ENCODE peak calls at places on chromosomes 2 and 18, in six cellular contexts. I is endothelial cell, B is right lobe of liver, L is HFFc6, J is AG10803, P is A549. V is an unnamed sample.

GRCh38 chr2:47652041-47652713 is 130.8 kb upstream of the MSH6 start:
- DNase-seq in L (no peak), P (no peak), B (no peak), I (no peak), J (no peak), V (no peak)

GRCh38 chr2:24363306-24363705 is 3.0 kb upstream of the ITSN2 start:
- DNase-seq in B (no peak), J (no peak), L (no peak), P (no peak), I (no peak), V (no peak)

GRCh38 chr18:3217930-3218647 is 1.7 kb downstream of the MYOM1 start:
- DNase-seq in I (no peak), L (no peak), P (peak), J (no peak), B (no peak), V (no peak)

GRCh38 chr2:17821080-17821479 is 4.8 kb downstream of the MSGN1 start:
- DNase-seq in J (no peak), L (no peak), I (no peak), B (no peak), P (no peak), V (no peak)

GRCh38 chr2:175950512-175950911 is 51.6 kb downstream of the LNPK start:
- DNase-seq in I (no peak), J (no peak), P (no peak), B (no peak), L (no peak), V (no peak)

GRCh38 chr2:128442891-128443302 is 124.2 kb upstream of the HS6ST1 start:
- DNase-seq in P (no peak), J (no peak), B (peak), I (peak), L (no peak), V (no peak)

GRCh38 chr18:74139888-74140287 is 7.7 kb downstream of the FBXO15 start:
- DNase-seq in J (peak), P (no peak), I (no peak), L (peak), B (no peak), V (peak)

GRCh38 chr2:68811364-68811763 is 59.8 kb downstream of the BMP10 start:
- DNase-seq in I (no peak), B (peak), P (no peak), J (no peak), L (no peak), V (no peak)

GRCh38 chr2:158647832-158648231 is 147.3 kb upstream of the DAPL1 start:
- DNase-seq in P (no peak), B (no peak), I (no peak), L (no peak), J (no peak), V (no peak)

GRCh38 chr2:240467149-240467642 is 31.7 kb downstream of the GPC1 start:
- DNase-seq in I (no peak), P (no peak), J (no peak), L (no peak), B (peak), V (no peak)

GRCh38 chr2:40213071-40213470 is 238.8 kb downstream of the SLC8A1 start:
- DNase-seq in I (no peak), B (no peak), L (peak), J (peak), P (no peak), V (no peak)

GRCh38 chr2:81528852-81529480 is 1224.4 kb upstream of the LRRTM1 start:
- DNase-seq in I (no peak), J (no peak), B (no peak), P (no peak), L (no peak), V (no peak)

GRCh38 chr2:81523344-81523743 is 1218.8 kb upstream of the LRRTM1 start:
- DNase-seq in B (no peak), L (no peak), I (no peak), J (no peak), P (no peak), V (no peak)
- TF ChIP-seq CTCF in B (no peak), L (no peak), I (no peak), J (no peak), P (no peak), V (no peak)

GRCh38 chr18:30982285-30982992 is 60.1 kb downstream of the DSC3 start:
- DNase-seq in B (no peak), L (no peak), P (no peak), J (no peak), I (no peak), V (no peak)
- TF ChIP-seq CTCF in B (no peak), L (no peak), P (no peak), J (no peak), I (no peak), V (no peak)

DNA sequence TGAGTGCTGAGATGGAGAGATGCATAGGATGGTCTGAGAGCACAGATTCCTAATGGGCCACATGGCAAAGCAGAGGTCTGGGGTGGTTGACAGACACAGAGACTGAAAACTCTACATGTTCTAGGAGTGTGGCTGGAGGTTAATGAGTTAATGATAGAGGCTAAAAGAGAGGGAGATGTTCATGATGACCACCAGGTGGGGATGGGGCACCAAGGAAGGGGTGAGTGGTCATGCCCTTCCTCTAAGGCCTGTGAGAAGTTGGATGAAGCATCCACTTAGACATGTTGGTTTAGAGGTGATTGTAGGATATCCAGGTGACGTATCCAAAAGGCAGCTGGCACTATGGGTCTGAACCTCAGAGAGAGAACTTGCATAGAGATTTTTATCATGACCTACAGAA is 102.1 kb downstream of the LRP2 start:
- DNase-seq in I (no peak), P (no peak), L (no peak), B (no peak), J (no peak), V (no peak)
- TF ChIP-seq CTCF in I (no peak), P (no peak), L (no peak), B (no peak), J (no peak), V (no peak)

DNA sequence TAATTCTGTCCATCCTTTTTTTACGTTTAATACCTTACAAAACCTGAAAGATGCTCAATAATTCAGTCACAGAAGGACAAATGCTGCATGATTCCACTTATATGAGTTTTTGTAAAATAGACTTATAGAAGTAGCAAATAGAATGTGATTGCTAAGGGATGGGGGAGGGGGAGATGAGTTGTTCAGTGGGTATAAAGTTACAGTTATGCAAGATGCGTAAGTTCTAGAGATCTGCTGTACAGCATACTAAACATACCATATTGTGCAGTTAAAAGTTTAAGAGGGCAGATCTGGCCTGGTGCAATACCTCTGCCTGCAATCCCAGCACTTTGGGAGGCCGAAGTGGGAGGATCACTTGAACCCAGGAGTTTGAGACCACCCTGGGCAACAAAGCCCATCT is 78.8 kb downstream of the TET3 start:
- DNase-seq in B (no peak), P (no peak), L (no peak), J (no peak), I (no peak), V (no peak)
- TF ChIP-seq CTCF in B (no peak), P (no peak), L (no peak), J (no peak), I (no peak), V (no peak)

GRCh38 chr2:31353121-31353520 is 61.4 kb downstream of the XDH start:
- DNase-seq in J (no peak), L (no peak), I (no peak), P (no peak), B (no peak), V (no peak)

GRCh38 chr2:31349160-31349559 is 65.4 kb downstream of the XDH start:
- DNase-seq in J (no peak), L (no peak), B (no peak), I (no peak), P (no peak), V (no peak)

GRCh38 chr2:31359229-31359628 is 55.3 kb downstream of the XDH start:
- DNase-seq in J (no peak), B (no peak), L (no peak), I (no peak), P (no peak), V (no peak)

GRCh38 chr2:31349684-31350083 is 64.9 kb downstream of the XDH start:
- DNase-seq in P (no peak), B (no peak), J (no peak), L (no peak), I (no peak), V (no peak)

DNA sequence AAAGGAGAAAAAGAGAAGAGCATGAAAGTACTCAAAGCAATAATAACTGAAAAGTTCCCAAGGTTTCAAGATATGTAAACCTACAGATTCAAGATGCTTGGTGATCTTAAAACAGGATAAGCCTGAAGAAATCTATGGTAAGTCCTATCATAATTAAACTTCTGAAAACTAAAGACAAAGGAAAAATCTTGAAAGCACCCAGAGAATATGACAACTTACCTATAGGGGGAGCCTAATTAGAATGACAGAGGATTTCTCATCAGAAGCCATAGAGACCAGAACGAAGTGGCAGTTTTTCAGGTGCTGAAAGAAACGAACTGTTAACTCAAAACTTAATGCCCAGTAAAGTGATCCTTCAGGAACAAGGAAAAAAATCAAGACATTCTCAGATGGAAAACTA is 59.7 kb downstream of the XDH start:
- DNase-seq in B (no peak), P (peak), J (no peak), L (no peak), I (no peak), V (no peak)
- TF ChIP-seq CTCF in B (peak), P (peak), J (peak), L (peak), I (peak), V (peak)

GRCh38 chr18:48949606-48950535 is 894 bp downstream of the SMAD7 start:
- DNase-seq in I (peak), B (peak), P (no peak), L (no peak), J (no peak), V (peak)

GRCh38 chr18:48947102-48947501 is 3.7 kb downstream of the SMAD7 start:
- DNase-seq in P (no peak), J (no peak), L (no peak), B (no peak), I (no peak), V (no peak)

GRCh38 chr18:48949051-48949605 is 1.6 kb downstream of the SMAD7 start:
- DNase-seq in J (no peak), B (peak), P (no peak), L (no peak), I (no peak), V (peak)

GRCh38 chr18:48947583-48947982 is 3.2 kb downstream of the SMAD7 start:
- DNase-seq in P (no peak), B (peak), L (no peak), I (no peak), J (no peak), V (no peak)

DNA sequence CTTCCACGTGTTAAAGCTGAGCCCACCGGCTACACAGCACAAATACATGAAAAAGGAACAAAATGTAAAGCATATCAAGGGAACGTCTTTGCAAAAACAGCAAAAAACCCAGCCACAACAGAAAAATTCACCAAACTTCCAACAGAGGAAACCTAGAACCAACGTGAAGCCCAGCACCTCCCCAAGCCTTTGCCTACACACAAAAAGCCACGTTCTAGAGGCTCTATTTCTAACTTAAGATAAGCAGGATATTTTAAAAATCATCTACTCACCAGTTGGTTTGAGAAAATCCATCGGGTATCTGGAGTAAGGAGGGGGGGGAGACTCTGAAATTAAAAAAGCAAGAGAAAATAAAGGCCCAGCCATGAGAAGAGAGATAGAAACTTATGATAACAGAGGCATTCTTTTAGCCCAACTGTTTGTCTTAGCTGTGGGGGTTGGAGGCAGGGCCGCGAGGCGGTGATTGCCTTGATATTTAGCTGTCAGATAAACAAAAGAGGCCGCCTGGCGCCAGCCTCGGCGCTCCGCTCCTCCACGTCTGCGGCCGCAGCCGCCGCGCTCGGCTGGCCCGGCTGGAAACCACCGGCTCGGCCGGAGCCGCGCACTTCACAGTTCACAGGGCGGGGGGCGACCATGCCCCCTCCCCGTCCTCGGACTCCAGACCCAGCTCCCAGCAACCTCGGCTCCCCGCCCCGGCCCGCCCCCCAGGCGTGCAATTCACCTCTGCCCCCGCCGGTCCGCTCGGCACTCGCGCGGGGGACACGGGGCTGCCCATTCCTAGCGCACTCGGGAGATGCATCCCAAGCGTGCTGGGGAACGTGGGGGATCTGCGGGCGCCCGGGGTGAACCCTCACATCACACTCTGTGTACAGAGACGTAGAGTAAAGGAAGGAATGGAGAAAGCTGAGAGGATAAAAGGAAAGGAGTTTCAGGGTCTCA is 2.4 kb downstream of the SMAD7 start:
- DNase-seq in I (peak), J (no peak), P (no peak), B (peak), L (peak), V (peak)
- TF ChIP-seq CTCF in I (no peak), J (no peak), P (no peak), B (no peak), L (no peak), V (no peak)

GRCh38 chr2:75896779-75897366 is 186.2 kb upstream of the GCFC2 start:
- DNase-seq in L (no peak), B (no peak), I (peak), J (no peak), P (peak), V (peak)
- TF ChIP-seq CTCF in L (no peak), B (peak), I (peak), J (no peak), P (peak), V (no peak)

GRCh38 chr2:64319930-64320329 is 134.0 kb upstream of the LGALSL start:
- DNase-seq in J (no peak), L (no peak), I (no peak), P (no peak), B (no peak), V (no peak)

GRCh38 chr2:64322433-64322832 is 131.5 kb upstream of the LGALSL start:
- DNase-seq in B (no peak), J (no peak), L (no peak), P (no peak), I (no peak), V (no peak)

GRCh38 chr2:64318476-64318748 is 135.6 kb upstream of the LGALSL start:
- DNase-seq in B (no peak), I (no peak), J (no peak), P (no peak), L (no peak), V (no peak)

GRCh38 chr2:64315561-64315960 is 138.4 kb upstream of the LGALSL start:
- DNase-seq in I (no peak), L (no peak), B (no peak), P (no peak), J (no peak), V (no peak)

GRCh38 chr2:64317712-64318475 is 136.1 kb upstream of the LGALSL start:
- DNase-seq in L (no peak), P (no peak), J (no peak), B (no peak), I (no peak), V (no peak)
- TF ChIP-seq CTCF in L (no peak), P (no peak), J (no peak), B (no peak), I (no peak), V (no peak)

DNA sequence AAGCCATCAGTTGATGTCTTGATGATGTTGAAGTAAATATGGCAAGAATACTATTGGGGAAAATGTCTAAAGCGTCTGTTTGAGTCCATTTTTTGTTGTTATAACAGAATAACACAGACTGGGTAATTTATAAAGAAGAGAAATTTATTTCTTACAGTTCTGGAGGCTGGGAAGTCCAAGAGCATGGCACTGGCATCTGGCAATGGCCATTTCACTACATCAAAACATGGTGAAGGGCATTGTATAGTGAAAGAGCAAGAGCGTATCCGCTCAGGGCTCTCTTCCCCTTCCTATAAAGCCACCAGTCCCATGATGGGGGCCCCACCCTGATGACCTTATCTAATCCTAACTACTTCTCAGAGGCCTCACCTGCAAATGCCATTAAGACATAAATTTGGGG is 29.6 kb upstream of the MRPL19 start:
- DNase-seq in P (no peak), I (no peak), L (no peak), J (no peak), B (no peak), V (no peak)
- TF ChIP-seq CTCF in P (no peak), I (no peak), L (no peak), J (no peak), B (no peak), V (no peak)

V was measured in activated CD8-positive, alpha-beta T cell treated with anti-CD3 and anti-CD28 coated beads for 36 hours.